ENCODE peak calls at places on chromosomes 11 and 22, in five cellular contexts. S is effector memory CD4-positive, alpha-beta T cell; H is NCI-H526 treated with DMSO at 0.1 percent for 48 hours; E is KBM-7; L is AG08395. F is an unnamed sample.

GRCh38 chr22:21727159-21727558 is 8.4 kb downstream of the YPEL1 start:
- DNase-seq in E (no peak), S (no peak), H (no peak), L (no peak), F (no peak)

GRCh38 chr11:103624708-103625623 is 411.5 kb upstream of the DDI1 start:
- DNase-seq in E (no peak), S (no peak), H (no peak), L (peak), F (no peak)

GRCh38 chr11:94077568-94078293 is 50.9 kb upstream of the PANX1 start:
- DNase-seq in L (no peak), E (no peak), H (no peak), S (no peak), F (no peak)

GRCh38 chr11:6862961-6863360 is at the start of gene OR10A2:
- DNase-seq in L (no peak), H (no peak), E (no peak), S (no peak), F (no peak)

GRCh38 chr11:65132988-65133700 is 1.2 kb downstream of the SYVN1 start:
- DNase-seq in S (peak), H (peak), E (peak), L (no peak), F (no peak)

GRCh38 chr11:106624377-106624776 is 393.9 kb downstream of the GUCY1A2 start:
- DNase-seq in E (no peak), L (no peak), S (no peak), H (no peak), F (no peak)

GRCh38 chr22:36193577-36193976 is 8.0 kb downstream of the APOL4 start:
- DNase-seq in L (no peak), H (no peak), S (no peak), E (no peak), F (no peak)

GRCh38 chr22:20154602-20155183 is 3.8 kb upstream of the CCDC188 start:
- DNase-seq in S (no peak), H (no peak), L (no peak), E (no peak), F (no peak)

GRCh38 chr11:71568707-71569349 is 3.5 kb downstream of the KRTAP5-10 start:
- DNase-seq in L (no peak), H (no peak), S (no peak), E (no peak), F (no peak)

GRCh38 chr11:11446562-11446961 is 93.5 kb upstream of the CSNK2A3 start:
- DNase-seq in S (no peak), L (no peak), E (no peak), H (no peak), F (no peak)

GRCh38 chr22:36741204-36741793 is 34.6 kb downstream of the IFT27 start:
- DNase-seq in H (peak), L (no peak), E (no peak), S (no peak), F (no peak)

GRCh38 chr22:44497218-44497903 is 672 bp downstream of the RTL6 start:
- DNase-seq in S (no peak), H (no peak), E (no peak), L (peak), F (no peak)

GRCh38 chr11:65586676-65587075 is 8.9 kb downstream of the KCNK7 start:
- DNase-seq in L (peak), S (no peak), E (no peak), H (no peak), F (no peak)

GRCh38 chr11:69217276-69218105 is 61.8 kb downstream of the SMIM38 start:
- DNase-seq in S (no peak), E (no peak), H (no peak), L (no peak), F (no peak)

GRCh38 chr11:18650859-18651557 is 16.9 kb upstream of the SPTY2D1 start:
- DNase-seq in E (peak), L (peak), S (peak), H (peak), F (no peak)

GRCh38 chr22:38758276-38758945 is 2.6 kb upstream of the SUN2 start:
- DNase-seq in S (peak), L (no peak), E (no peak), H (no peak), F (no peak)

GRCh38 chr11:71446942-71447688 is 1.1 kb downstream of the DHCR7 start:
- DNase-seq in S (no peak), L (peak), E (peak), H (no peak), F (peak)

GRCh38 chr11:61913699-61914395 is 3.5 kb downstream of the RAB3IL1 start:
- DNase-seq in S (no peak), H (no peak), L (no peak), E (no peak), F (peak)

GRCh38 chr22:35480143-35480542 is 60.5 kb upstream of the RASD2 start:
- DNase-seq in H (no peak), E (peak), S (no peak), L (peak), F (no peak)

GRCh38 chr11:93323747-93324146 is 6.8 kb upstream of the DEUP1 start:
- DNase-seq in H (no peak), E (no peak), S (no peak), L (no peak), F (no peak)

GRCh38 chr22:36963302-36963701 is 49.9 kb downstream of the CSF2RB start:
- DNase-seq in L (no peak), H (no peak), E (no peak), S (no peak), F (no peak)

GRCh38 chr22:50252081-50253045 is 1.3 kb upstream of the HDAC10 start:
- DNase-seq in S (peak), L (peak), H (peak), E (peak), F (peak)